ENCODE peak calls at places on chromosomes 16 and 17, in seven cellular contexts. One of them, this sample, is unnamed.

GRCh38 chr17:62781356-62781755 is 26.8 kb downstream of the MARCHF10 start:
- ATAC-seq in GM23338: no peak
- ATAC-seq in upper lobe of left lung: peak
- ATAC-seq in HepG2: no peak
- ATAC-seq in K562: no peak
- ATAC-seq in HCT116: no peak
- ATAC-seq in GM12878: no peak
- ATAC-seq in this sample: no peak

GRCh38 chr17:78935419-78936323 is 10.5 kb upstream of the TIMP2 start:
- ATAC-seq in GM23338: no peak
- ATAC-seq in upper lobe of left lung: peak
- ATAC-seq in HepG2: no peak
- ATAC-seq in K562: no peak
- ATAC-seq in HCT116: peak
- ATAC-seq in GM12878: no peak
- ATAC-seq in this sample: peak

GRCh38 chr17:82012482-82013295 is 10.0 kb downstream of the CENPX start:
- ATAC-seq in GM23338: no peak
- ATAC-seq in upper lobe of left lung: peak
- ATAC-seq in HepG2: no peak
- ATAC-seq in K562: no peak
- ATAC-seq in HCT116: no peak
- ATAC-seq in GM12878: no peak
- ATAC-seq in this sample: no peak

GRCh38 chr17:39872700-39873099 is 4.7 kb downstream of the ZPBP2 start:
- ATAC-seq in GM23338: no peak
- ATAC-seq in upper lobe of left lung: no peak
- ATAC-seq in HepG2: no peak
- ATAC-seq in K562: no peak
- ATAC-seq in HCT116: no peak
- ATAC-seq in GM12878: peak
- ATAC-seq in this sample: no peak

GRCh38 chr16:78362736-78363135 is 263.3 kb downstream of the WWOX start:
- ATAC-seq in GM23338: no peak
- ATAC-seq in upper lobe of left lung: no peak
- ATAC-seq in HepG2: no peak
- ATAC-seq in K562: no peak
- ATAC-seq in HCT116: no peak
- ATAC-seq in GM12878: no peak
- ATAC-seq in this sample: no peak

GRCh38 chr17:68698761-68699160 is 97.6 kb upstream of the FAM20A start:
- ATAC-seq in GM23338: no peak
- ATAC-seq in upper lobe of left lung: no peak
- ATAC-seq in HepG2: no peak
- ATAC-seq in K562: no peak
- ATAC-seq in HCT116: no peak
- ATAC-seq in GM12878: no peak
- ATAC-seq in this sample: peak

GRCh38 chr17:73586921-73587680 is 57.1 kb downstream of the SDK2 start:
- ATAC-seq in GM23338: peak
- ATAC-seq in upper lobe of left lung: no peak
- ATAC-seq in HepG2: peak
- ATAC-seq in K562: peak
- ATAC-seq in HCT116: peak
- ATAC-seq in GM12878: no peak
- ATAC-seq in this sample: no peak

GRCh38 chr16:27298132-27298531 is 15.6 kb upstream of the IL4R start:
- ATAC-seq in GM23338: no peak
- ATAC-seq in upper lobe of left lung: no peak
- ATAC-seq in HepG2: no peak
- ATAC-seq in K562: no peak
- ATAC-seq in HCT116: no peak
- ATAC-seq in GM12878: no peak
- ATAC-seq in this sample: no peak

GRCh38 chr17:45923511-45924268 is 29.3 kb downstream of the MAPT start:
- ATAC-seq in GM23338: no peak
- ATAC-seq in upper lobe of left lung: no peak
- ATAC-seq in HepG2: peak
- ATAC-seq in K562: no peak
- ATAC-seq in HCT116: no peak
- ATAC-seq in GM12878: no peak
- ATAC-seq in this sample: no peak

GRCh38 chr17:54996441-54996840 is 27.9 kb downstream of the STXBP4 start:
- ATAC-seq in GM23338: no peak
- ATAC-seq in upper lobe of left lung: no peak
- ATAC-seq in HepG2: no peak
- ATAC-seq in K562: no peak
- ATAC-seq in HCT116: no peak
- ATAC-seq in GM12878: no peak
- ATAC-seq in this sample: no peak

GRCh38 chr16:24302636-24303035 is 46.5 kb downstream of the CACNG3 start:
- ATAC-seq in GM23338: no peak
- ATAC-seq in upper lobe of left lung: no peak
- ATAC-seq in HepG2: no peak
- ATAC-seq in K562: no peak
- ATAC-seq in HCT116: no peak
- ATAC-seq in GM12878: no peak
- ATAC-seq in this sample: no peak

GRCh38 chr17:62597920-62598319 is 29.6 kb upstream of the MRC2 start:
- ATAC-seq in GM23338: no peak
- ATAC-seq in upper lobe of left lung: no peak
- ATAC-seq in HepG2: no peak
- ATAC-seq in K562: no peak
- ATAC-seq in HCT116: no peak
- ATAC-seq in GM12878: no peak
- ATAC-seq in this sample: peak

GRCh38 chr16:27407158-27407557 is 5.2 kb downstream of the IL21R start:
- ATAC-seq in GM23338: no peak
- ATAC-seq in upper lobe of left lung: no peak
- ATAC-seq in HepG2: no peak
- ATAC-seq in K562: no peak
- ATAC-seq in HCT116: no peak
- ATAC-seq in GM12878: no peak
- ATAC-seq in this sample: no peak

GRCh38 chr17:27466748-27467375 is 10.6 kb downstream of the KSR1 start:
- ATAC-seq in GM23338: peak
- ATAC-seq in upper lobe of left lung: no peak
- ATAC-seq in HepG2: no peak
- ATAC-seq in K562: peak
- ATAC-seq in HCT116: no peak
- ATAC-seq in GM12878: peak
- ATAC-seq in this sample: peak

GRCh38 chr16:50067290-50067853 is 1.6 kb downstream of the HEATR3 start:
- ATAC-seq in GM23338: peak
- ATAC-seq in upper lobe of left lung: no peak
- ATAC-seq in HepG2: peak
- ATAC-seq in K562: peak
- ATAC-seq in HCT116: no peak
- ATAC-seq in GM12878: peak
- ATAC-seq in this sample: no peak

GRCh38 chr16:51267676-51268075 is 116.6 kb upstream of the SALL1 start:
- ATAC-seq in GM23338: no peak
- ATAC-seq in upper lobe of left lung: no peak
- ATAC-seq in HepG2: no peak
- ATAC-seq in K562: no peak
- ATAC-seq in HCT116: no peak
- ATAC-seq in GM12878: no peak
- ATAC-seq in this sample: no peak

DNA sequence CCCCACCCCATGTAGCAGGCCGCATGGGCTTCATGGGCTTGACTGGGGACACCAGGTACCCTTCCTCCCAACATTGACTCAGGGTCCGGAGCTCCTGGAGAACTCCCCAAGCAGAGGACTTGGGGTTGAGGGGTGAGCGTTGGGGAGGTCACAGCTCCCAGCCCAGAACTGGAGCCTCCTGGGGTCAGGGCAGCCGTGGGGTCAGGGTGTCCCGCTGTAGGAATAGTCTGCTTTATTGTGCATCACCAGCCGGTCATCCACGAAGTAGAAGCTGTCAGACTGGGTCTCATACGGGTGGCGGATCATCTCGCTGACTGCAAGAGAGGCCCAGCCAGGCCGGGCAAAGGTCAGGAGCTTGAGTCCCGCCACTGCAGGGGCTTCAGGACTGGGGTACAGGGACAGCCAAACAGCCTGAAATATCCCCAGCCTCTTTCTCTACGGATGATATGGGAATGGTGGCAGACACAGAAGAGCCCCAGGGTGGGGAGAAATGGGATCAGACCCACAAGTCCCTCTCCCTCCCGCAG is 5.3 kb downstream of the UNC119 start:
- ATAC-seq in GM23338: no peak
- ATAC-seq in upper lobe of left lung: no peak
- ATAC-seq in HepG2: no peak
- ATAC-seq in K562: no peak
- ATAC-seq in HCT116: no peak
- ATAC-seq in GM12878: no peak
- ATAC-seq in this sample: no peak
- H3K4me3 ChIP-seq in GM23338: no peak
- H3K4me3 ChIP-seq in upper lobe of left lung: no peak
- H3K4me3 ChIP-seq in HepG2: no peak
- H3K4me3 ChIP-seq in K562: no peak
- H3K4me3 ChIP-seq in HCT116: no peak
- H3K4me3 ChIP-seq in GM12878: peak
- H3K4me3 ChIP-seq in this sample: no peak

DNA sequence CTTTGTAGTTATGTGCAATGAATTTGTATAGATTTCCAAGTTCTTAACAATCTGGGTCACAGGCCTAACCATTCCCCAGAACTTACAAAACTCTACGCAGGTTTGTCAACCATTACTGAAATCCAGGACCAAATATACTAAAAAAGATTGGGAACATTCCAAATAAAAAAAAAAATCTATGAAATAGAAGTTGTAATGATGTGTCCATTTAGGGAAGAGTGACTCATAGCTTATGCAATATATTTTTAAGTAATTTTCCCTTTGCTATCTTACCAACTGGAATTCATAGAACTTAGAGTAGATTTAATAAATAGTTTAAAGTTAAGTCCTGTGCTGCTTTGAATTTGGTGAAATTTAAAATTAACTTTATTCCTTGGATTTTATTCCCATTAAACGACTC is 393.2 kb downstream of the PMP22 start:
- ATAC-seq in GM23338: no peak
- ATAC-seq in upper lobe of left lung: no peak
- ATAC-seq in HepG2: no peak
- ATAC-seq in K562: no peak
- ATAC-seq in HCT116: no peak
- ATAC-seq in GM12878: no peak
- ATAC-seq in this sample: no peak
- TF ChIP-seq POLR2AphosphoS5 in GM23338: no peak
- TF ChIP-seq POLR2AphosphoS5 in upper lobe of left lung: no peak
- TF ChIP-seq POLR2AphosphoS5 in HepG2: no peak
- TF ChIP-seq POLR2AphosphoS5 in K562: no peak
- TF ChIP-seq POLR2AphosphoS5 in HCT116: no peak
- TF ChIP-seq POLR2AphosphoS5 in GM12878: no peak
- TF ChIP-seq POLR2AphosphoS5 in this sample: no peak

GRCh38 chr17:2022647-2023046 is 2.5 kb downstream of the RTN4RL1 start:
- ATAC-seq in GM23338: no peak
- ATAC-seq in upper lobe of left lung: no peak
- ATAC-seq in HepG2: no peak
- ATAC-seq in K562: no peak
- ATAC-seq in HCT116: no peak
- ATAC-seq in GM12878: no peak
- ATAC-seq in this sample: no peak

GRCh38 chr17:2025220-2025621 is at the start of gene RTN4RL1:
- ATAC-seq in GM23338: peak
- ATAC-seq in upper lobe of left lung: peak
- ATAC-seq in HepG2: no peak
- ATAC-seq in K562: peak
- ATAC-seq in HCT116: peak
- ATAC-seq in GM12878: no peak
- ATAC-seq in this sample: peak

GRCh38 chr17:2023256-2023655 is 1.9 kb downstream of the RTN4RL1 start:
- ATAC-seq in GM23338: peak
- ATAC-seq in upper lobe of left lung: no peak
- ATAC-seq in HepG2: no peak
- ATAC-seq in K562: no peak
- ATAC-seq in HCT116: no peak
- ATAC-seq in GM12878: no peak
- ATAC-seq in this sample: peak

GRCh38 chr17:2024572-2025219 is 438 bp downstream of the RTN4RL1 start:
- ATAC-seq in GM23338: peak
- ATAC-seq in upper lobe of left lung: no peak
- ATAC-seq in HepG2: no peak
- ATAC-seq in K562: no peak
- ATAC-seq in HCT116: peak
- ATAC-seq in GM12878: no peak
- ATAC-seq in this sample: no peak

DNA sequence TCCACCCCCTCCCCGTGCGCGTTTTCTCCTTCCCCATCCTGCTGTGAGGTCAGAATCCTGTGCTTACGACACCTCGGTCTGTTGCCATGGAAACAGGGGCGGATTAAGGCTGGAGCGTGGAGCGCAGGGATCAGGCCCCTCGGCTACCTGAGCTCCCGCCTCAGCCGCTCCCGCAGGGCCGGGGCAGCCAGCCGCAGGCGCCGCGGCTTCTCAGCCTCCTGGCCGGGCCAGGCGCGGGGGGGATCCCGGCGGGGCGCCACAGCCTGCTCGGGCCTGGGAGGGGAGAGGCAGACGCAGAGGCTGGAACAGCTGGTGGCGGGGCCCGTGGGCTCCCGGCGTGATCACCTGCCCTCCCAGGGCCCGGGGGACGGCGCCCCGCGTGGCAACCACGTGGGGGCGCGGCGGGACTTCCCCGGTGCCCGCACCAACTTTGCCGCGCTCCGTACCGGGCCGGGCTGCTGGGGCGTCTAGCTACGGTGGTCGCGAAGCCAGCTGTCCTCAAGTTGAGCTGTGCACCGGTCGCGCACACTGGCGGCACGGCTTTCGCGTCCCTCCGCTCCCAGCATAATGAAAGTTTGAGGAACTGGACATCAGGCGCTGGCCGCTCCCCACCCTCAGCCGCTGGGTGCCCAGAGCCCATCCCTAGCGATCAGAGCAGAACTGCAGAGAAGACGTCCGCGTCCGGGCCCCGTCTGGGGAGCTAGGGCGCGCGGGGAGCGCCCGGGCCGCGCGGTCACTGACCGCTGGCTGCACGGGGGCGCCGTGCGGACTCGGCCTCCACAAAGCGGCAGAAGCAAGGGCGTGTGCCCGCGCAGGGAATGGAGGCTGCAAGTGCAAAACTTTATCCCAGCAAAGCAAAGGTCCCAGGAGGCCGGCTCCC is 1.2 kb downstream of the RTN4RL1 start:
- ATAC-seq in GM23338: peak
- ATAC-seq in upper lobe of left lung: peak
- ATAC-seq in HepG2: peak
- ATAC-seq in K562: no peak
- ATAC-seq in HCT116: peak
- ATAC-seq in GM12878: no peak
- ATAC-seq in this sample: peak
- H3K4me3 ChIP-seq in GM23338: peak
- H3K4me3 ChIP-seq in upper lobe of left lung: peak
- H3K4me3 ChIP-seq in HepG2: peak
- H3K4me3 ChIP-seq in K562: no peak
- H3K4me3 ChIP-seq in HCT116: peak
- H3K4me3 ChIP-seq in GM12878: no peak
- H3K4me3 ChIP-seq in this sample: peak

DNA sequence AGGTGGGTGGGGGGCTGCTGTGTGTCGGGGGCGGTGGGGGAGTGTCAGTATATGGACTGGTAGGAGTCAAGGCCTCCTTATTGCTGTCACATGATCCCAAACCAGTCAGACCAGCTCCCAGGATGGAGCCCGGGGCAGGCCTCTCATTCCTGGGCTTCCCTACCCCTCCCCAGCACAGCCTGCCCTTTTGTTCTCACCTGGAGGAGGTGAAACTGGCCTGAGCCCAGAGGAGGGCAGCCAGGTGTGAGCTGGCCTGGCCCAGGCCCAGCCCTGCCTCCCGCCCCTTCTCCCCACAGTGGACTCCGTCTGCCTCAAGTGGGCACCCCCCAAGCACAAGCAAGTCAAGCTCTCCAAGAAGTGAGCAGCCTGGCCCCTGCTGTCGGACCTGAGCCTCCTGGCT is 4.6 kb downstream of the PRSS8 start:
- ATAC-seq in GM23338: peak
- ATAC-seq in upper lobe of left lung: peak
- ATAC-seq in HepG2: no peak
- ATAC-seq in K562: no peak
- ATAC-seq in HCT116: peak
- ATAC-seq in GM12878: no peak
- ATAC-seq in this sample: no peak
- TF ChIP-seq POLR2AphosphoS5 in GM23338: peak
- TF ChIP-seq POLR2AphosphoS5 in upper lobe of left lung: peak
- TF ChIP-seq POLR2AphosphoS5 in HepG2: no peak
- TF ChIP-seq POLR2AphosphoS5 in K562: no peak
- TF ChIP-seq POLR2AphosphoS5 in HCT116: peak
- TF ChIP-seq POLR2AphosphoS5 in GM12878: no peak
- TF ChIP-seq POLR2AphosphoS5 in this sample: no peak

This sample was measured in gastroesophageal sphincter.